ENCODE peak calls at places on chromosomes 6 and 20, in seven cellular contexts. F, X, P, Y, A, V and K are unnamed samples.
A peak's percentile ranks its signal among the peaks of the same experiment; 100 is the strongest.

GRCh38 chr6:21348462-21349195 is 244.9 kb upstream of the SOX4 start:
- DNase-seq in Y (peak; percentile 29), X (peak; percentile 45), F (peak; percentile 19), P (peak; percentile 51), V (peak; percentile 72), A (peak; percentile 83), K (no peak)

GRCh38 chr20:10432079-10432478 is 1.9 kb downstream of the MKKS start:
- DNase-seq in X (no peak), Y (no peak), A (no peak), F (no peak), P (no peak), V (no peak), K (no peak)

GRCh38 chr6:116118608-116119007 is 7.3 kb downstream of the COL10A1 start:
- DNase-seq in X (no peak), A (no peak), F (no peak), P (no peak), Y (no peak), V (no peak), K (no peak)

GRCh38 chr6:38673397-38674165 is 29.4 kb downstream of the GLO1 start:
- DNase-seq in A (peak; percentile 57), X (no peak), F (no peak), V (no peak), P (no peak), Y (no peak), K (no peak)

GRCh38 chr20:50980851-50981713 is 22.5 kb downstream of the MOCS3 start:
- DNase-seq in A (peak; percentile 71), X (peak; percentile 86), P (peak; percentile 44), Y (peak; percentile 90), V (peak; percentile 68), F (peak; percentile 27), K (peak; percentile 78)

GRCh38 chr20:1802385-1803215 is 92.6 kb upstream of the SIRPA start:
- DNase-seq in Y (peak; percentile 90), A (peak; percentile 86), V (peak; percentile 81), X (peak; percentile 78), P (no peak), F (peak; percentile 70), K (peak; percentile 74)

GRCh38 chr6:54681987-54682386 is 164.6 kb upstream of the FAM83B start:
- DNase-seq in F (no peak), P (no peak), V (no peak), X (no peak), A (no peak), Y (no peak), K (no peak)

GRCh38 chr6:19836799-19837510 is at the start of gene ID4:
- DNase-seq in A (peak; percentile 99), Y (peak; percentile 98), P (peak; percentile 96), F (peak; percentile 92), X (peak; percentile 99), V (peak; percentile 97), K (peak; percentile 85)

GRCh38 chr6:35543459-35544193 is 30.9 kb upstream of the TULP1 start:
- DNase-seq in P (no peak), Y (no peak), X (no peak), F (no peak), A (peak; percentile 78), V (peak; percentile 84), K (no peak)

GRCh38 chr6:25351485-25351884 is 72.3 kb downstream of the CARMIL1 start:
- DNase-seq in V (no peak), F (no peak), A (no peak), P (no peak), Y (no peak), X (no peak), K (no peak)

GRCh38 chr6:79453558-79454042 is 83.6 kb downstream of the LCA5 start:
- DNase-seq in P (no peak), A (no peak), F (no peak), X (no peak), Y (no peak), V (no peak), K (no peak)

GRCh38 chr6:154555075-154555677 is 44.7 kb upstream of the CNKSR3 start:
- DNase-seq in P (no peak), F (no peak), V (no peak), A (peak; percentile 64), Y (no peak), X (no peak), K (peak; percentile 60)

GRCh38 chr20:19981091-19981490 is 36.1 kb upstream of the NAA20 start:
- DNase-seq in A (peak; percentile 57), F (no peak), X (no peak), V (no peak), Y (no peak), P (no peak), K (no peak)

GRCh38 chr20:57000441-57000968 is 265.9 kb downstream of the BMP7 start:
- DNase-seq in V (no peak), F (no peak), Y (no peak), X (no peak), A (no peak), P (no peak), K (no peak)

GRCh38 chr6:128410584-128410983 is 109.8 kb downstream of the PTPRK start:
- DNase-seq in V (no peak), X (no peak), F (no peak), A (no peak), P (no peak), Y (no peak), K (no peak)

GRCh38 chr6:54737247-54737646 is 109.3 kb upstream of the FAM83B start:
- DNase-seq in A (peak; percentile 61), X (no peak), F (no peak), V (peak; percentile 55), Y (peak; percentile 19), P (no peak), K (no peak)

GRCh38 chr20:58196402-58197184 is 31.9 kb downstream of the ANKRD60 start:
- DNase-seq in X (no peak), F (no peak), Y (no peak), P (no peak), A (no peak), V (no peak), K (no peak)

GRCh38 chr20:38229376-38230252 is 30.9 kb downstream of the KIAA1755 start:
- DNase-seq in A (peak; percentile 38), P (no peak), F (no peak), Y (peak; percentile 46), V (no peak), X (peak; percentile 45), K (peak; percentile 57)

GRCh38 chr6:150256618-150257272 is 112.1 kb upstream of the IYD start:
- DNase-seq in X (no peak), P (no peak), A (peak; percentile 45), Y (no peak), V (no peak), F (no peak), K (no peak)

GRCh38 chr20:51360451-51361230 is 181.9 kb downstream of the NFATC2 start:
- DNase-seq in F (no peak), P (no peak), X (no peak), Y (no peak), V (no peak), A (no peak), K (peak; percentile 94)

GRCh38 chr6:156852147-156852857 is 75.1 kb downstream of the ARID1B start:
- DNase-seq in X (no peak), F (no peak), A (no peak), P (no peak), Y (no peak), V (no peak), K (no peak)

GRCh38 chr6:156852858-156853216 is 75.7 kb downstream of the ARID1B start:
- DNase-seq in X (peak; percentile 40), Y (peak; percentile 45), A (peak; percentile 71), P (no peak), V (peak; percentile 51), F (no peak), K (no peak)

GRCh38 chr6:156857573-156857972 is 80.4 kb downstream of the ARID1B start:
- DNase-seq in F (no peak), Y (no peak), A (no peak), X (no peak), P (no peak), V (no peak), K (no peak)

GRCh38 chr6:156853733-156854132 is 76.6 kb downstream of the ARID1B start:
- DNase-seq in V (no peak), P (no peak), X (no peak), Y (no peak), F (no peak), A (no peak), K (no peak)

DNA sequence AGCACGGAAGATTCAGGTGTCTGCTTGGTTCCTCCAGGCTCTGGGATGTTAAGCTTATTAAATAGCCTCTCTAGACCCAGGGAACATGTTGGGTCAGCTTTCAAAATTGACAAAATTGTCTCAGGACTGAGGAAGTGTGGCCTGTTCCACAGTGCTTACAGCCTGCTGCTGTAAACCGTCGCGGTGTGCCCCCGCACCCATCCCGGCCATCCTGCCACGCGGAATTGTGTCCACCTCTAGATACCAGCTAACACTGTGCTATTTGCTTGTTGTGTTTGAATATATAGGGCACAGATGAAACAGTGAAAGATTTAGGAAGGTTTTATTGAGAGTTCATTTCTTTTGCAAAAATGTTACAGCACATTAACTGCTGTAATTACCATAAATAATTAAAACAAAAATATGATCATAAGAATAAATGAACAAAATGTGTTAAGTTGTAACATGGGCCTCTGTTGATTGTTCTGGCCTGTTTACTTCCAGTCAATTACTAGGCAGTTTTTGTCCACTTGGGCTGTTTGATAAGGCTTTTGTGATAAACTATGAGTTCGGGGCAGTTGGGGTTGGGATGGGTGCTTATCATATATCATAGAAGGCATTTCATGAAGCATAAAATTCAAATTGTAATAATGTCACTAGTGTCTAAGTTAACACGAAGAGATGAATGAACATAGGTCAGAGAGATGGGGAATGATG is 77.4 kb downstream of the ARID1B start:
- DNase-seq in F (no peak), A (no peak), P (no peak), Y (no peak), X (no peak), V (no peak), K (no peak)
- H3K4me1 ChIP-seq in F (peaks cover 45% of the 10 kb centered on the region), A (peaks cover 8% of the 10 kb centered on the region), P (peaks cover 3% of the 10 kb centered on the region), Y (peaks cover 22% of the 10 kb centered on the region), X (peaks cover 41% of the 10 kb centered on the region), V (peaks cover 9% of the 10 kb centered on the region), K (no peaks in the 10 kb centered on the region)

GRCh38 chr6:135193221-135193620 is 12.1 kb downstream of the MYB start:
- DNase-seq in P (no peak), Y (no peak), F (no peak), A (no peak), V (no peak), X (no peak), K (no peak)
- H3K4me1 ChIP-seq in P (no peaks in the 10 kb centered on the region), Y (no peaks in the 10 kb centered on the region), F (no peaks in the 10 kb centered on the region), A (no peaks in the 10 kb centered on the region), V (no peaks in the 10 kb centered on the region), X (no peaks in the 10 kb centered on the region), K (no peaks in the 10 kb centered on the region)

DNA sequence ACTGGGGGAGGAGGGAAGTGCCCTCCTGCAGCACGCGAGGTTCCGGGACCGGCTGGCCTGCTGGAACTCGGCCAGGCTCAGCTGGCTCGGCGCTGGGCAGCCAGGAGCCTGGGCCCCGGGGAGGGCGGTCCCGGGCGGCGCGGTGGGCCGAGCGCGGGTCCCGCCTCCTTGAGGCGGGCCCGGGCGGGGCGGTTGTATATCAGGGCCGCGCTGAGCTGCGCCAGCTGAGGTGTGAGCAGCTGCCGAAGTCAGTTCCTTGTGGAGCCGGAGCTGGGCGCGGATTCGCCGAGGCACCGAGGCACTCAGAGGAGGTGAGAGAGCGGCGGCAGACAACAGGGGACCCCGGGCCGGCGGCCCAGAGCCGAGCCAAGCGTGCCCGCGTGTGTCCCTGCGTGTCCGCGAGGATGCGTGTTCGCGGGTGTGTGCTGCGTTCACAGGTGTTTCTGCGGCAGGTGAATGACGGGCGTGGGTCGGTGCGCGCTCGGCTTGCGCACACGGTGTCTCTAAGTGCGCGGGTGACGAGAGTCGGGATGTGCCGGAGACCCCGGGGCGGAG is at the start of gene CDKN1A:
- DNase-seq in P (peak; percentile 92), F (peak; percentile 93), Y (peak; percentile 97), X (peak; percentile 95), V (peak; percentile 81), A (peak; percentile 95), K (peak; percentile 94)
- H3K4me1 ChIP-seq in P (peaks cover 5% of the 10 kb centered on the region), F (peaks cover 30% of the 10 kb centered on the region), Y (peaks cover 32% of the 10 kb centered on the region), X (peaks cover 20% of the 10 kb centered on the region), V (peaks cover 6% of the 10 kb centered on the region), A (peaks cover 3% of the 10 kb centered on the region), K (peaks cover 43% of the 10 kb centered on the region)

GRCh38 chr6:113630365-113630737 is 226.8 kb upstream of the MARCKS start:
- DNase-seq in P (no peak), Y (no peak), A (no peak), X (no peak), V (no peak), F (no peak), K (no peak)
- H3K4me1 ChIP-seq in P (no peaks in the 10 kb centered on the region), Y (peaks cover 5% of the 10 kb centered on the region), A (no peaks in the 10 kb centered on the region), X (peaks cover 18% of the 10 kb centered on the region), V (no peaks in the 10 kb centered on the region), F (peaks cover 19% of the 10 kb centered on the region), K (peaks cover 51% of the 10 kb centered on the region)